ENCODE peak calls at places on chromosomes 13 and 19, in five cellular contexts. Z is CD4-positive, alpha-beta T cell; B is GM12878; U is B cell; P is tibial artery. H is an unnamed sample.

GRCh38 chr13:99970761-99971575 is 599 bp downstream of the ZIC5 start:
- DNase-seq in Z (no peak), B (no peak), U (peak; percentile 40), P (no peak), H (no peak)

GRCh38 chr13:99151516-99151915 is 49.1 kb upstream of the UBAC2 start:
- DNase-seq in Z (no peak), B (no peak), U (no peak), P (no peak), H (no peak)

GRCh38 chr19:7699422-7700127 is 2.4 kb downstream of the FCER2 start:
- DNase-seq in Z (no peak), B (peak; percentile 73), U (peak; percentile 59), P (no peak), H (no peak)

GRCh38 chr13:47546265-47546962 is 454.7 kb downstream of the SUCLA2 start:
- DNase-seq in Z (no peak), B (no peak), U (no peak), P (no peak), H (no peak)

GRCh38 chr13:96650301-96650886 is 343.9 kb downstream of the OXGR1 start:
- DNase-seq in Z (no peak), B (peak; percentile 12), U (no peak), P (no peak), H (no peak)

GRCh38 chr19:33296473-33297060 is 5.8 kb downstream of the CEBPA start:
- DNase-seq in Z (no peak), B (no peak), U (no peak), P (no peak), H (peak; percentile 15)

GRCh38 chr13:21979156-21979819 is 308.4 kb downstream of the FGF9 start:
- DNase-seq in Z (no peak), B (no peak), U (no peak), P (no peak), H (no peak)

GRCh38 chr19:32877323-32877912 is 7.9 kb upstream of the SLC7A9 start:
- DNase-seq in Z (no peak), B (no peak), U (no peak), P (peak; percentile 24), H (no peak)

GRCh38 chr19:41392775-41393174 is 4.4 kb downstream of the EXOSC5 start:
- DNase-seq in Z (no peak), B (no peak), U (no peak), P (no peak), H (no peak)

GRCh38 chr19:38769635-38770211 is 3.6 kb downstream of the LGALS7 start:
- DNase-seq in Z (peak; percentile 90), B (no peak), U (peak; percentile 97), P (peak; percentile 89), H (peak; percentile 95)

GRCh38 chr19:14979136-14979497 is 547 bp downstream of the SLC1A6 start:
- DNase-seq in Z (no peak), B (no peak), U (no peak), P (no peak), H (no peak)

GRCh38 chr13:77523834-77524728 is 11.4 kb upstream of the SCEL start:
- DNase-seq in Z (no peak), B (no peak), U (no peak), P (no peak), H (no peak)

GRCh38 chr19:48962029-48962848 is 2.9 kb upstream of the FTL start:
- DNase-seq in Z (peak; percentile 28), B (no peak), U (peak; percentile 82), P (peak; percentile 80), H (peak; percentile 81)

GRCh38 chr13:101903890-101904289 is 451.4 kb downstream of the ITGBL1 start:
- DNase-seq in Z (no peak), B (no peak), U (no peak), P (no peak), H (no peak)

GRCh38 chr13:80348750-80349149 is 7.8 kb upstream of the SPRY2 start:
- DNase-seq in Z (no peak), B (no peak), U (no peak), P (no peak), H (no peak)

GRCh38 chr13:88031980-88032562 is 360.9 kb downstream of the SLITRK5 start:
- DNase-seq in Z (no peak), B (no peak), U (no peak), P (no peak), H (no peak)

GRCh38 chr13:30454991-30455390 is 10.7 kb downstream of the HMGB1 start:
- DNase-seq in Z (no peak), B (no peak), U (no peak), P (no peak), H (no peak)

GRCh38 chr13:77545626-77546412 is 10.3 kb downstream of the SCEL start:
- DNase-seq in Z (no peak), B (no peak), U (no peak), P (no peak), H (no peak)

GRCh38 chr19:46717716-46718143 is 816 bp upstream of the PRKD2 start:
- DNase-seq in Z (no peak), B (no peak), U (peak; percentile 53), P (no peak), H (no peak)

GRCh38 chr13:101397742-101398141 is 18.6 kb downstream of the NALCN start:
- DNase-seq in Z (no peak), B (no peak), U (no peak), P (no peak), H (no peak)

GRCh38 chr19:7415163-7415856 is 66.6 kb downstream of the ARHGEF18 start:
- DNase-seq in Z (no peak), B (no peak), U (no peak), P (no peak), H (no peak)

GRCh38 chr19:58399903-58400637 is 4.6 kb downstream of the RNF225 start:
- DNase-seq in Z (no peak), B (no peak), U (no peak), P (peak; percentile 51), H (no peak)

GRCh38 chr19:58398545-58398944 is 3.1 kb downstream of the RNF225 start:
- DNase-seq in Z (no peak), B (no peak), U (no peak), P (no peak), H (no peak)

GRCh38 chr19:58401825-58402433 is 6.5 kb downstream of the RNF225 start:
- DNase-seq in Z (no peak), B (no peak), U (no peak), P (no peak), H (peak; percentile 50)

GRCh38 chr19:58400638-58400915 is 5.1 kb downstream of the RNF225 start:
- DNase-seq in Z (no peak), B (no peak), U (peak; percentile 30), P (no peak), H (no peak)

GRCh38 chr19:58400916-58401824 is 5.7 kb downstream of the RNF225 start:
- DNase-seq in Z (peak; percentile 98), B (peak; percentile 96), U (peak; percentile 100), P (peak; percentile 99), H (peak; percentile 99)
- TF ChIP-seq CTCF in Z (no peak), B (no peak), U (no peak), P (peak; percentile 9), H (peak; percentile 11)

DNA sequence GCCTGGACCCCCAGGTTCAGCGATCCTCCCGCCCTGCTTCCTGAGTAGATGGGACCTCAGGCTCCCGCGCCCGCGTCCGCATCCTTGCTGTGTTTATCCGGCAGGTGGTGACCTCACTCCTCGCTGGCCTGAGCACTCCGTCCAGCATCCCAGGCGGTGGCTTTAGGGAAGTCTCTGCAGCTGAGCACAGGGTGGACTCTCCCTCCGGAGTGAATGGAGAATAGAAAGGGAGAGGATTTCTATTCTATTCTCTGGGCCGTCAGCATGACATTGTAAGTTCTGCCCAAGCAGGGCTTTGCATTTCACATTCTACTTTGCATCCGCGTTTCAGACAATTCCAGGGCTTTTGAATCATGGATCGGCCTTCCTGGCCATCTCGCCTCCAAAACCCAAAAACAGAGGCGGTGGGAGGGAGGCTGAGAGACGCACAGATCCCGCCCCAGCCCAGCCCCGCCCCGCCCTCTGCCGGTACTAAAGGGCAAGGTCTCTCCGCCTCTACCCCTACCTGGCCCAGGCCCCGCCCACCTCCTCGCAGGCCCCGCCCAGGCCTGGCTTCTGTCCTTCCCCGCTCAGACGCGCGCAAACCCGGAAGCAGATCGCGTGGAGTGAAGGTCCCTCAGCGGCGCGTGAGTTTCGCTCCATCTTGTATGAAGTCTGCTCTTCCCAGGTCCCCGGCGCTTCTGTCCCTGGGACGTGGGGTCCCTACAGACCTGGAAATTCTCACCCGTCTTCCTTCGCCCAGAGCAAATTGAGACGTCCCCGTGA is at the start of gene ZNF525:
- DNase-seq in Z (peak; percentile 97), B (peak; percentile 72), U (peak; percentile 99), P (peak; percentile 95), H (peak; percentile 98)
- TF ChIP-seq CTCF in Z (peak; percentile 55), B (peak; percentile 30), U (peak; percentile 63), P (no peak), H (peak; percentile 49)

DNA sequence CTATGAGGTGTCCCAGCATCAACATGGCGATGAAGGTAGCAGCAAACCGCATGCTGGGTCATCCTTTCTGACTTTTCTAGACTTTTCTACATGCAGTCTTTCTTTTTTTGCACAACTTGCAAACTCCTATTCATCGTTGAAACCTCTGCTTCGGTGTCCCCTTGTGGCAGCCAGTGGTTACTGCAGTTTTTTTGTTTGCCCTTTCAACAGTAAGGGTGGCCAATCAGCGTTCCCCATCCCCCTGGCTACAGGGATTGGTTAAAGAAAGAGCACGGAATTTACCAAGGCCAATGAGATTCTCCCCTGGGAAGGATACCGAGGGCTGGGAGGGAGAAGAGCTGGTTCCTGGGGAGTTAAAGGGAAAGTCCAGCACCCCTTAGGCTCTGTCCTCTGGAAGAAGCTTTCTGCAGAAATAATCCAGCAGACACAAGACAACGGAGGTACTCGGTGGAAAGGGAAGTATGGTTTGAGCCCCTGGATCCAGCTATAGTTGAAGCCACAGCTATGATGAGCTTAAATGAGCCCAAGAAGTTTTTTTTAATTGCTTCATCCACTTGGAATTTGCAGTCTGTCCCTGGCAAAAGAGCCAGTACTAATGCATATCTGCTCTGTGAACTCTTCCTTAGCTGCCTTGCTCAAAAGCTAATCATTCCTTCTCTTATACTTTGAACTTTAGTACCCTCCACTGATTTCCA is 5.6 kb upstream of the LSM4 start:
- DNase-seq in Z (peak; percentile 87), B (peak; percentile 91), U (peak; percentile 87), P (peak; percentile 96), H (peak; percentile 84)
- TF ChIP-seq CTCF in Z (peak; percentile 92), B (peak; percentile 95), U (peak; percentile 87), P (peak; percentile 99), H (peak; percentile 99)

GRCh38 chr13:39561971-39562370 is 41.0 kb downstream of the LHFPL6 start:
- DNase-seq in Z (no peak), B (no peak), U (no peak), P (no peak), H (no peak)

GRCh38 chr13:39571502-39572092 is 31.4 kb downstream of the LHFPL6 start:
- DNase-seq in Z (no peak), B (no peak), U (no peak), P (no peak), H (no peak)

GRCh38 chr13:39567569-39567968 is 35.4 kb downstream of the LHFPL6 start:
- DNase-seq in Z (no peak), B (no peak), U (no peak), P (no peak), H (no peak)

GRCh38 chr13:39565036-39565949 is 37.7 kb downstream of the LHFPL6 start:
- DNase-seq in Z (no peak), B (no peak), U (no peak), P (no peak), H (no peak)

DNA sequence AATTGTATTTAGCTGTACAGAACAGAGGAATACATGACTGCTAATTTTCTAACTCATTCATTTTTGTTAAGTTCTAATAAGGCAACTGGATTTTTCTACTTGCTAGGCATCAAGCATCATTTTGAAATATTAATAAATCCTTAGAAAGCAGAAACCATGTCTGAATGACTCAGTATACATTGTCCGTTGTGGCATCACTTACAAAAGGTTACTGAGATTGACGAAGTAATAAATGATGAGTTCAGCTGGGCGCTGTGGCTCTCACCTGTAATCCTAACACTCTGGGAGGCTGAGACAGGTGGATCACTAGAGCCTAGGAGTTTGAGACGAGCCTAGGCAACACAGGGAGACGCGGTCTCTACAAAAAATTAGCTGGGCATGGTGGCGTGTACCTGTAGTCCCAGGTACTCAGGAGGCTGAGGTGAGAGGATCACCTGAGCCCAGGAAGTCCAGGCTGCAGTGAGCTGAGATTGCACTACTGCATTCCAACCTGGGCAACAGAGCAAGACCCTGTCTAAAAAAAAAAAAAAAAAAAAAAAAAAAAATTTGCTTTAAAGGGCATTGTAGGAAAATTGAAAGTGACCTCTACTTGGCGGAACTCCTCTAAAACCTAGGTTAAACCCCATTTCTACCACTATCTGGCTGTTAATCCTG is 36.6 kb downstream of the LHFPL6 start:
- DNase-seq in Z (no peak), B (no peak), U (no peak), P (no peak), H (no peak)
- TF ChIP-seq CTCF in Z (no peak), B (no peak), U (no peak), P (no peak), H (no peak)

H was measured in Peyer's patch.